ENCODE peak calls at places on chromosomes 13 and 19, in seven cellular contexts. P is activated CD4-positive, alpha-beta T cell treated with anti-CD3 and anti-CD28 coated beads, Interleukin-2, amount 50 U/mL, for 1 hour; K is CD4-positive, alpha-beta T cell; L is stimulated activated CD4-positive, alpha-beta T cell treated with anti-CD3 and anti-CD28 coated beads, Interleukin-2, amount 100 ng/mL, for 24 hours; T is stimulated activated naive CD8-positive, alpha-beta T cell treated with anti-CD3 and anti-CD28 coated beads, Interleukin-15, Interleukin-2, amounts not matched to agents 100 U/mL and 50 U/mL, for 24 hours; U is HTR-8/SVneo; R is smooth muscle cell of the brain vasculature. Q is an unnamed sample.

GRCh38 chr13:99947666-99948065 is 23.9 kb downstream of the ZIC5 start:
- DNase-seq in P (no peak), K (no peak), L (no peak), T (no peak), U (no peak), R (no peak), Q (no peak)

GRCh38 chr13:44426461-44426860 is 52.8 kb downstream of the SERP2 start:
- DNase-seq in P (no peak), K (no peak), L (no peak), T (no peak), U (no peak), R (no peak), Q (no peak)

GRCh38 chr19:3982701-3983541 is 2.3 kb downstream of the EEF2 start:
- DNase-seq in P (no peak), K (no peak), L (peak), T (no peak), U (no peak), R (no peak), Q (no peak)

GRCh38 chr13:28955264-28955966 is 135.3 kb downstream of the MTUS2 start:
- DNase-seq in P (no peak), K (no peak), L (no peak), T (no peak), U (no peak), R (no peak), Q (no peak)

GRCh38 chr19:5536337-5536894 is 31.3 kb downstream of the TINCR start:
- DNase-seq in P (no peak), K (no peak), L (no peak), T (no peak), U (no peak), R (no peak), Q (no peak)

GRCh38 chr13:50626031-50626643 is 217.4 kb downstream of the DLEU7 start:
- DNase-seq in P (no peak), K (no peak), L (no peak), T (no peak), U (peak), R (no peak), Q (no peak)

GRCh38 chr19:31338069-31338767 is 11.0 kb downstream of the TSHZ3 start:
- DNase-seq in P (peak), K (peak), L (no peak), T (no peak), U (no peak), R (peak), Q (no peak)

GRCh38 chr19:21468791-21469190 is 36.6 kb upstream of the ZNF429 start:
- DNase-seq in P (no peak), K (no peak), L (no peak), T (no peak), U (no peak), R (no peak), Q (no peak)

GRCh38 chr13:84641491-84641890 is 759.2 kb upstream of the SLITRK1 start:
- DNase-seq in P (no peak), K (no peak), L (no peak), T (no peak), U (no peak), R (no peak), Q (no peak)

GRCh38 chr19:32337176-32337808 is 8.1 kb upstream of the ZNF507 start:
- DNase-seq in P (no peak), K (no peak), L (no peak), T (no peak), U (no peak), R (no peak), Q (no peak)

GRCh38 chr13:46628622-46629365 is 75.8 kb downstream of the LRCH1 start:
- DNase-seq in P (no peak), K (no peak), L (no peak), T (no peak), U (no peak), R (no peak), Q (no peak)

GRCh38 chr19:13143135-13143534 is 7.0 kb downstream of the STX10 start:
- DNase-seq in P (no peak), K (no peak), L (no peak), T (no peak), U (no peak), R (no peak), Q (no peak)

GRCh38 chr19:2569596-2570465 is 93.9 kb downstream of the GADD45B start:
- DNase-seq in P (no peak), K (no peak), L (no peak), T (no peak), U (no peak), R (no peak), Q (no peak)

GRCh38 chr19:6260912-6261636 is 18.7 kb downstream of the MLLT1 start:
- DNase-seq in P (peak), K (no peak), L (no peak), T (peak), U (peak), R (no peak), Q (no peak)

GRCh38 chr19:46932346-46932745 is 71.5 kb downstream of the ARHGAP35 start:
- DNase-seq in P (no peak), K (no peak), L (no peak), T (no peak), U (no peak), R (no peak), Q (no peak)

GRCh38 chr19:5718032-5718578 is 1.8 kb downstream of the LONP1 start:
- DNase-seq in P (no peak), K (no peak), L (peak), T (peak), U (no peak), R (no peak), Q (no peak)

GRCh38 chr13:33518442-33518841 is 232.9 kb upstream of the STARD13 start:
- DNase-seq in P (no peak), K (no peak), L (no peak), T (no peak), U (no peak), R (no peak), Q (no peak)

GRCh38 chr13:108987488-108987887 is 358.1 kb downstream of the MYO16 start:
- DNase-seq in P (no peak), K (no peak), L (no peak), T (no peak), U (no peak), R (no peak), Q (no peak)

GRCh38 chr19:56294557-56294956 is 20.1 kb downstream of the ZSCAN5A start:
- DNase-seq in P (no peak), K (no peak), L (no peak), T (no peak), U (no peak), R (no peak), Q (peak)

GRCh38 chr19:28553005-28553404 is 659.9 kb downstream of the UQCRFS1 start:
- DNase-seq in P (no peak), K (no peak), L (no peak), T (no peak), U (no peak), R (no peak), Q (no peak)

GRCh38 chr19:1156830-1157615 is 17.0 kb downstream of the SBNO2 start:
- DNase-seq in P (no peak), K (no peak), L (no peak), T (no peak), U (no peak), R (no peak), Q (no peak)

GRCh38 chr13:113855012-113855921 is 8.6 kb downstream of the GAS6 start:
- DNase-seq in P (no peak), K (no peak), L (no peak), T (no peak), U (no peak), R (no peak), Q (no peak)

GRCh38 chr19:6551091-6551490 is 20.3 kb downstream of the TNFSF9 start:
- DNase-seq in P (no peak), K (no peak), L (no peak), T (no peak), U (no peak), R (no peak), Q (no peak)

GRCh38 chr13:107882708-107883560 is 332.4 kb downstream of the LIG4 start:
- DNase-seq in P (no peak), K (no peak), L (no peak), T (no peak), U (no peak), R (no peak), Q (no peak)